ENCODE peak calls at places on chromosome 3, in eight cellular contexts. One of them, this sample, is unnamed.

GRCh38 chr3:98846101-98846500 is 55.4 kb downstream of the DCBLD2 start:
- DNase-seq in KBM-7: no peak
- DNase-seq in stimulated activated CD4-positive, alpha-beta T cell treated with anti-CD3 and anti-CD28 coated beads, Interleukin-4, amount 100 ng/mL, for 1 hour: no peak
- DNase-seq in HCT116: no peak
- DNase-seq in posterior cingulate gyrus: no peak
- DNase-seq in T-helper 17 cell: no peak
- DNase-seq in left ventricle myocardium superior: no peak
- DNase-seq in M059J: peak
- DNase-seq in this sample: no peak

GRCh38 chr3:194268659-194269487 is 82.3 kb downstream of the CPN2 start:
- DNase-seq in KBM-7: no peak
- DNase-seq in stimulated activated CD4-positive, alpha-beta T cell treated with anti-CD3 and anti-CD28 coated beads, Interleukin-4, amount 100 ng/mL, for 1 hour: no peak
- DNase-seq in HCT116: no peak
- DNase-seq in posterior cingulate gyrus: no peak
- DNase-seq in T-helper 17 cell: no peak
- DNase-seq in left ventricle myocardium superior: no peak
- DNase-seq in M059J: no peak
- DNase-seq in this sample: no peak

GRCh38 chr3:17302774-17303173 is 418.0 kb downstream of the PLCL2 start:
- DNase-seq in KBM-7: no peak
- DNase-seq in stimulated activated CD4-positive, alpha-beta T cell treated with anti-CD3 and anti-CD28 coated beads, Interleukin-4, amount 100 ng/mL, for 1 hour: no peak
- DNase-seq in HCT116: no peak
- DNase-seq in posterior cingulate gyrus: no peak
- DNase-seq in T-helper 17 cell: no peak
- DNase-seq in left ventricle myocardium superior: peak
- DNase-seq in M059J: peak
- DNase-seq in this sample: no peak

GRCh38 chr3:55797084-55797483 is 310.0 kb upstream of the WNT5A start:
- DNase-seq in KBM-7: no peak
- DNase-seq in stimulated activated CD4-positive, alpha-beta T cell treated with anti-CD3 and anti-CD28 coated beads, Interleukin-4, amount 100 ng/mL, for 1 hour: no peak
- DNase-seq in HCT116: no peak
- DNase-seq in posterior cingulate gyrus: no peak
- DNase-seq in T-helper 17 cell: no peak
- DNase-seq in left ventricle myocardium superior: no peak
- DNase-seq in M059J: peak
- DNase-seq in this sample: no peak

GRCh38 chr3:169103941-169104340 is 559.6 kb downstream of the MECOM start:
- DNase-seq in KBM-7: no peak
- DNase-seq in stimulated activated CD4-positive, alpha-beta T cell treated with anti-CD3 and anti-CD28 coated beads, Interleukin-4, amount 100 ng/mL, for 1 hour: no peak
- DNase-seq in HCT116: no peak
- DNase-seq in posterior cingulate gyrus: no peak
- DNase-seq in T-helper 17 cell: no peak
- DNase-seq in left ventricle myocardium superior: no peak
- DNase-seq in M059J: no peak
- DNase-seq in this sample: no peak

GRCh38 chr3:64880926-64881325 is 193.1 kb upstream of the ADAMTS9 start:
- DNase-seq in KBM-7: peak
- DNase-seq in stimulated activated CD4-positive, alpha-beta T cell treated with anti-CD3 and anti-CD28 coated beads, Interleukin-4, amount 100 ng/mL, for 1 hour: no peak
- DNase-seq in HCT116: no peak
- DNase-seq in posterior cingulate gyrus: no peak
- DNase-seq in T-helper 17 cell: no peak
- DNase-seq in left ventricle myocardium superior: no peak
- DNase-seq in M059J: peak
- DNase-seq in this sample: no peak

GRCh38 chr3:63086190-63086589 is 191.9 kb upstream of the SYNPR start:
- DNase-seq in KBM-7: no peak
- DNase-seq in stimulated activated CD4-positive, alpha-beta T cell treated with anti-CD3 and anti-CD28 coated beads, Interleukin-4, amount 100 ng/mL, for 1 hour: no peak
- DNase-seq in HCT116: no peak
- DNase-seq in posterior cingulate gyrus: no peak
- DNase-seq in T-helper 17 cell: no peak
- DNase-seq in left ventricle myocardium superior: no peak
- DNase-seq in M059J: no peak
- DNase-seq in this sample: no peak

GRCh38 chr3:173410836-173411235 is 13.3 kb downstream of the NLGN1 start:
- DNase-seq in KBM-7: no peak
- DNase-seq in stimulated activated CD4-positive, alpha-beta T cell treated with anti-CD3 and anti-CD28 coated beads, Interleukin-4, amount 100 ng/mL, for 1 hour: no peak
- DNase-seq in HCT116: no peak
- DNase-seq in posterior cingulate gyrus: no peak
- DNase-seq in T-helper 17 cell: no peak
- DNase-seq in left ventricle myocardium superior: no peak
- DNase-seq in M059J: no peak
- DNase-seq in this sample: no peak

GRCh38 chr3:70231224-70231623 is 81.2 kb downstream of the MDFIC2 start:
- DNase-seq in KBM-7: no peak
- DNase-seq in stimulated activated CD4-positive, alpha-beta T cell treated with anti-CD3 and anti-CD28 coated beads, Interleukin-4, amount 100 ng/mL, for 1 hour: no peak
- DNase-seq in HCT116: no peak
- DNase-seq in posterior cingulate gyrus: no peak
- DNase-seq in T-helper 17 cell: no peak
- DNase-seq in left ventricle myocardium superior: no peak
- DNase-seq in M059J: no peak
- DNase-seq in this sample: no peak

GRCh38 chr3:141738636-141739363 is 702 bp downstream of the RNF7 start:
- DNase-seq in KBM-7: peak
- DNase-seq in stimulated activated CD4-positive, alpha-beta T cell treated with anti-CD3 and anti-CD28 coated beads, Interleukin-4, amount 100 ng/mL, for 1 hour: no peak
- DNase-seq in HCT116: no peak
- DNase-seq in posterior cingulate gyrus: no peak
- DNase-seq in T-helper 17 cell: peak
- DNase-seq in left ventricle myocardium superior: no peak
- DNase-seq in M059J: peak
- DNase-seq in this sample: no peak

GRCh38 chr3:15820911-15821310 is 23.1 kb upstream of the ANKRD28 start:
- DNase-seq in KBM-7: no peak
- DNase-seq in stimulated activated CD4-positive, alpha-beta T cell treated with anti-CD3 and anti-CD28 coated beads, Interleukin-4, amount 100 ng/mL, for 1 hour: no peak
- DNase-seq in HCT116: no peak
- DNase-seq in posterior cingulate gyrus: no peak
- DNase-seq in T-helper 17 cell: no peak
- DNase-seq in left ventricle myocardium superior: no peak
- DNase-seq in M059J: peak
- DNase-seq in this sample: no peak

GRCh38 chr3:166453472-166453871 is 616.2 kb upstream of the BCHE start:
- DNase-seq in KBM-7: no peak
- DNase-seq in stimulated activated CD4-positive, alpha-beta T cell treated with anti-CD3 and anti-CD28 coated beads, Interleukin-4, amount 100 ng/mL, for 1 hour: no peak
- DNase-seq in HCT116: no peak
- DNase-seq in posterior cingulate gyrus: no peak
- DNase-seq in T-helper 17 cell: no peak
- DNase-seq in left ventricle myocardium superior: no peak
- DNase-seq in M059J: no peak
- DNase-seq in this sample: no peak

GRCh38 chr3:64741344-64741743 is 53.5 kb upstream of the ADAMTS9 start:
- DNase-seq in KBM-7: no peak
- DNase-seq in stimulated activated CD4-positive, alpha-beta T cell treated with anti-CD3 and anti-CD28 coated beads, Interleukin-4, amount 100 ng/mL, for 1 hour: no peak
- DNase-seq in HCT116: no peak
- DNase-seq in posterior cingulate gyrus: no peak
- DNase-seq in T-helper 17 cell: no peak
- DNase-seq in left ventricle myocardium superior: peak
- DNase-seq in M059J: no peak
- DNase-seq in this sample: no peak

GRCh38 chr3:73685061-73685460 is 60.3 kb upstream of the PDZRN3 start:
- DNase-seq in KBM-7: no peak
- DNase-seq in stimulated activated CD4-positive, alpha-beta T cell treated with anti-CD3 and anti-CD28 coated beads, Interleukin-4, amount 100 ng/mL, for 1 hour: no peak
- DNase-seq in HCT116: no peak
- DNase-seq in posterior cingulate gyrus: no peak
- DNase-seq in T-helper 17 cell: no peak
- DNase-seq in left ventricle myocardium superior: no peak
- DNase-seq in M059J: no peak
- DNase-seq in this sample: no peak

GRCh38 chr3:185063431-185063830 is 89.4 kb downstream of the C3orf70 start:
- DNase-seq in KBM-7: no peak
- DNase-seq in stimulated activated CD4-positive, alpha-beta T cell treated with anti-CD3 and anti-CD28 coated beads, Interleukin-4, amount 100 ng/mL, for 1 hour: no peak
- DNase-seq in HCT116: no peak
- DNase-seq in posterior cingulate gyrus: no peak
- DNase-seq in T-helper 17 cell: no peak
- DNase-seq in left ventricle myocardium superior: no peak
- DNase-seq in M059J: no peak
- DNase-seq in this sample: no peak

GRCh38 chr3:33901862-33902563 is 103.6 kb downstream of the PDCD6IP start:
- DNase-seq in KBM-7: no peak
- DNase-seq in stimulated activated CD4-positive, alpha-beta T cell treated with anti-CD3 and anti-CD28 coated beads, Interleukin-4, amount 100 ng/mL, for 1 hour: no peak
- DNase-seq in HCT116: no peak
- DNase-seq in posterior cingulate gyrus: no peak
- DNase-seq in T-helper 17 cell: no peak
- DNase-seq in left ventricle myocardium superior: no peak
- DNase-seq in M059J: no peak
- DNase-seq in this sample: no peak

GRCh38 chr3:101065962-101066361 is 72.7 kb upstream of the ABI3BP start:
- DNase-seq in KBM-7: no peak
- DNase-seq in stimulated activated CD4-positive, alpha-beta T cell treated with anti-CD3 and anti-CD28 coated beads, Interleukin-4, amount 100 ng/mL, for 1 hour: no peak
- DNase-seq in HCT116: no peak
- DNase-seq in posterior cingulate gyrus: no peak
- DNase-seq in T-helper 17 cell: no peak
- DNase-seq in left ventricle myocardium superior: no peak
- DNase-seq in M059J: peak
- DNase-seq in this sample: no peak

GRCh38 chr3:128073807-128074206 is 21.6 kb downstream of the SEC61A1 start:
- DNase-seq in KBM-7: no peak
- DNase-seq in stimulated activated CD4-positive, alpha-beta T cell treated with anti-CD3 and anti-CD28 coated beads, Interleukin-4, amount 100 ng/mL, for 1 hour: no peak
- DNase-seq in HCT116: no peak
- DNase-seq in posterior cingulate gyrus: no peak
- DNase-seq in T-helper 17 cell: no peak
- DNase-seq in left ventricle myocardium superior: no peak
- DNase-seq in M059J: peak
- DNase-seq in this sample: no peak

GRCh38 chr3:13378155-13378554 is 42.0 kb downstream of the NUP210 start:
- DNase-seq in KBM-7: no peak
- DNase-seq in stimulated activated CD4-positive, alpha-beta T cell treated with anti-CD3 and anti-CD28 coated beads, Interleukin-4, amount 100 ng/mL, for 1 hour: no peak
- DNase-seq in HCT116: no peak
- DNase-seq in posterior cingulate gyrus: no peak
- DNase-seq in T-helper 17 cell: no peak
- DNase-seq in left ventricle myocardium superior: no peak
- DNase-seq in M059J: peak
- DNase-seq in this sample: no peak

GRCh38 chr3:172449468-172450149 is 1.4 kb upstream of the GHSR start:
- DNase-seq in KBM-7: no peak
- DNase-seq in stimulated activated CD4-positive, alpha-beta T cell treated with anti-CD3 and anti-CD28 coated beads, Interleukin-4, amount 100 ng/mL, for 1 hour: no peak
- DNase-seq in HCT116: no peak
- DNase-seq in posterior cingulate gyrus: no peak
- DNase-seq in T-helper 17 cell: no peak
- DNase-seq in left ventricle myocardium superior: peak
- DNase-seq in M059J: peak
- DNase-seq in this sample: peak

GRCh38 chr3:183328164-183328563 is 75.1 kb downstream of the B3GNT5 start:
- DNase-seq in KBM-7: no peak
- DNase-seq in stimulated activated CD4-positive, alpha-beta T cell treated with anti-CD3 and anti-CD28 coated beads, Interleukin-4, amount 100 ng/mL, for 1 hour: no peak
- DNase-seq in HCT116: no peak
- DNase-seq in posterior cingulate gyrus: no peak
- DNase-seq in T-helper 17 cell: no peak
- DNase-seq in left ventricle myocardium superior: no peak
- DNase-seq in M059J: no peak
- DNase-seq in this sample: no peak

GRCh38 chr3:60323651-60324050 is 927.6 kb downstream of the FHIT start:
- DNase-seq in KBM-7: no peak
- DNase-seq in stimulated activated CD4-positive, alpha-beta T cell treated with anti-CD3 and anti-CD28 coated beads, Interleukin-4, amount 100 ng/mL, for 1 hour: no peak
- DNase-seq in HCT116: no peak
- DNase-seq in posterior cingulate gyrus: no peak
- DNase-seq in T-helper 17 cell: no peak
- DNase-seq in left ventricle myocardium superior: no peak
- DNase-seq in M059J: no peak
- DNase-seq in this sample: no peak

GRCh38 chr3:42497009-42497731 is 5.3 kb upstream of the VIPR1 start:
- DNase-seq in KBM-7: no peak
- DNase-seq in stimulated activated CD4-positive, alpha-beta T cell treated with anti-CD3 and anti-CD28 coated beads, Interleukin-4, amount 100 ng/mL, for 1 hour: no peak
- DNase-seq in HCT116: peak
- DNase-seq in posterior cingulate gyrus: no peak
- DNase-seq in T-helper 17 cell: no peak
- DNase-seq in left ventricle myocardium superior: no peak
- DNase-seq in M059J: peak
- DNase-seq in this sample: no peak

GRCh38 chr3:170725285-170725731 is 139.4 kb upstream of the SLC7A14 start:
- DNase-seq in KBM-7: no peak
- DNase-seq in stimulated activated CD4-positive, alpha-beta T cell treated with anti-CD3 and anti-CD28 coated beads, Interleukin-4, amount 100 ng/mL, for 1 hour: no peak
- DNase-seq in HCT116: no peak
- DNase-seq in posterior cingulate gyrus: no peak
- DNase-seq in T-helper 17 cell: no peak
- DNase-seq in left ventricle myocardium superior: no peak
- DNase-seq in M059J: peak
- DNase-seq in this sample: no peak

GRCh38 chr3:118782755-118783202 is 251.9 kb downstream of the IGSF11 start:
- DNase-seq in KBM-7: no peak
- DNase-seq in stimulated activated CD4-positive, alpha-beta T cell treated with anti-CD3 and anti-CD28 coated beads, Interleukin-4, amount 100 ng/mL, for 1 hour: no peak
- DNase-seq in HCT116: peak
- DNase-seq in posterior cingulate gyrus: no peak
- DNase-seq in T-helper 17 cell: no peak
- DNase-seq in left ventricle myocardium superior: no peak
- DNase-seq in M059J: peak
- DNase-seq in this sample: no peak

GRCh38 chr3:39106281-39107055 is 959 bp downstream of the GORASP1 start:
- DNase-seq in KBM-7: peak
- DNase-seq in stimulated activated CD4-positive, alpha-beta T cell treated with anti-CD3 and anti-CD28 coated beads, Interleukin-4, amount 100 ng/mL, for 1 hour: no peak
- DNase-seq in HCT116: no peak
- DNase-seq in posterior cingulate gyrus: no peak
- DNase-seq in T-helper 17 cell: no peak
- DNase-seq in left ventricle myocardium superior: no peak
- DNase-seq in M059J: peak
- DNase-seq in this sample: no peak

GRCh38 chr3:192237992-192238608 is 489.2 kb downstream of the FGF12 start:
- DNase-seq in KBM-7: no peak
- DNase-seq in stimulated activated CD4-positive, alpha-beta T cell treated with anti-CD3 and anti-CD28 coated beads, Interleukin-4, amount 100 ng/mL, for 1 hour: no peak
- DNase-seq in HCT116: no peak
- DNase-seq in posterior cingulate gyrus: no peak
- DNase-seq in T-helper 17 cell: no peak
- DNase-seq in left ventricle myocardium superior: no peak
- DNase-seq in M059J: no peak
- DNase-seq in this sample: no peak

GRCh38 chr3:158312560-158313141 is 202.8 kb downstream of the RSRC1 start:
- DNase-seq in KBM-7: no peak
- DNase-seq in stimulated activated CD4-positive, alpha-beta T cell treated with anti-CD3 and anti-CD28 coated beads, Interleukin-4, amount 100 ng/mL, for 1 hour: no peak
- DNase-seq in HCT116: no peak
- DNase-seq in posterior cingulate gyrus: no peak
- DNase-seq in T-helper 17 cell: no peak
- DNase-seq in left ventricle myocardium superior: no peak
- DNase-seq in M059J: no peak
- DNase-seq in this sample: no peak

GRCh38 chr3:37580237-37580636 is 281.4 kb upstream of the CTDSPL start:
- DNase-seq in KBM-7: no peak
- DNase-seq in stimulated activated CD4-positive, alpha-beta T cell treated with anti-CD3 and anti-CD28 coated beads, Interleukin-4, amount 100 ng/mL, for 1 hour: no peak
- DNase-seq in HCT116: no peak
- DNase-seq in posterior cingulate gyrus: no peak
- DNase-seq in T-helper 17 cell: no peak
- DNase-seq in left ventricle myocardium superior: no peak
- DNase-seq in M059J: no peak
- DNase-seq in this sample: no peak

GRCh38 chr3:176906046-176906905 is 291.0 kb downstream of the TBL1XR1 start:
- DNase-seq in KBM-7: no peak
- DNase-seq in stimulated activated CD4-positive, alpha-beta T cell treated with anti-CD3 and anti-CD28 coated beads, Interleukin-4, amount 100 ng/mL, for 1 hour: no peak
- DNase-seq in HCT116: no peak
- DNase-seq in posterior cingulate gyrus: no peak
- DNase-seq in T-helper 17 cell: no peak
- DNase-seq in left ventricle myocardium superior: no peak
- DNase-seq in M059J: peak
- DNase-seq in this sample: no peak

GRCh38 chr3:197209366-197210260 is 88.8 kb downstream of the DLG1 start:
- DNase-seq in KBM-7: no peak
- DNase-seq in stimulated activated CD4-positive, alpha-beta T cell treated with anti-CD3 and anti-CD28 coated beads, Interleukin-4, amount 100 ng/mL, for 1 hour: no peak
- DNase-seq in HCT116: no peak
- DNase-seq in posterior cingulate gyrus: no peak
- DNase-seq in T-helper 17 cell: no peak
- DNase-seq in left ventricle myocardium superior: no peak
- DNase-seq in M059J: no peak
- DNase-seq in this sample: no peak

GRCh38 chr3:14122301-14122700 is 2.4 kb downstream of the CHCHD4 start:
- DNase-seq in KBM-7: no peak
- DNase-seq in stimulated activated CD4-positive, alpha-beta T cell treated with anti-CD3 and anti-CD28 coated beads, Interleukin-4, amount 100 ng/mL, for 1 hour: no peak
- DNase-seq in HCT116: no peak
- DNase-seq in posterior cingulate gyrus: no peak
- DNase-seq in T-helper 17 cell: no peak
- DNase-seq in left ventricle myocardium superior: no peak
- DNase-seq in M059J: no peak
- DNase-seq in this sample: no peak

GRCh38 chr3:155386817-155387403 is 93.4 kb upstream of the STRIT1 start:
- DNase-seq in KBM-7: peak
- DNase-seq in stimulated activated CD4-positive, alpha-beta T cell treated with anti-CD3 and anti-CD28 coated beads, Interleukin-4, amount 100 ng/mL, for 1 hour: no peak
- DNase-seq in HCT116: no peak
- DNase-seq in posterior cingulate gyrus: peak
- DNase-seq in T-helper 17 cell: no peak
- DNase-seq in left ventricle myocardium superior: no peak
- DNase-seq in M059J: no peak
- DNase-seq in this sample: no peak

GRCh38 chr3:38163117-38163870 is 2.0 kb upstream of the OXSR1 start:
- DNase-seq in KBM-7: no peak
- DNase-seq in stimulated activated CD4-positive, alpha-beta T cell treated with anti-CD3 and anti-CD28 coated beads, Interleukin-4, amount 100 ng/mL, for 1 hour: no peak
- DNase-seq in HCT116: no peak
- DNase-seq in posterior cingulate gyrus: no peak
- DNase-seq in T-helper 17 cell: no peak
- DNase-seq in left ventricle myocardium superior: no peak
- DNase-seq in M059J: no peak
- DNase-seq in this sample: no peak

This sample was measured in activated naive CD8-positive, alpha-beta T cell treated with anti-CD3 and anti-CD28 coated beads for 36 hours.